ENCODE peak calls at places on chromosome 10, in four cellular contexts. I, W, G and H are unnamed samples.

GRCh38 chr10:85580585-85580984 is 786.0 kb downstream of the GRID1 start:
- DNase-seq in G (no peak), I (no peak), W (no peak), H (no peak)

GRCh38 chr10:35392482-35393230 is 56.3 kb downstream of the CCNY start:
- DNase-seq in I (no peak), W (no peak), G (no peak), H (no peak)

GRCh38 chr10:49458869-49459268 is 63.0 kb upstream of the DRGX start:
- DNase-seq in I (no peak), W (no peak), G (no peak), H (no peak)

GRCh38 chr10:4801405-4801804 is 24.6 kb upstream of the AKR1E2 start:
- DNase-seq in W (no peak), G (no peak), I (no peak), H (no peak)

GRCh38 chr10:110783509-110784103 is 88.1 kb upstream of the PDCD4 start:
- DNase-seq in G (no peak), W (no peak), I (no peak), H (no peak)

GRCh38 chr10:1684991-1685390 is 52.3 kb downstream of the ADARB2 start:
- DNase-seq in W (no peak), G (no peak), I (no peak), H (no peak)

GRCh38 chr10:86292462-86293322 is 73.9 kb downstream of the GRID1 start:
- DNase-seq in G (peak), I (no peak), W (no peak), H (no peak)

GRCh38 chr10:13924020-13924725 is 337.4 kb downstream of the PRPF18 start:
- DNase-seq in W (no peak), I (no peak), G (no peak), H (no peak)

GRCh38 chr10:71259815-71260501 is 47.6 kb downstream of the UNC5B start:
- DNase-seq in G (no peak), W (no peak), I (no peak), H (no peak)

GRCh38 chr10:114058297-114058696 is 14.6 kb downstream of the ADRB1 start:
- DNase-seq in I (no peak), G (no peak), W (no peak), H (no peak)

GRCh38 chr10:124559372-124560132 is 97.9 kb downstream of the LHPP start:
- DNase-seq in W (no peak), G (no peak), I (no peak), H (no peak)

GRCh38 chr10:115710136-115710535 is 562.9 kb downstream of the GFRA1 start:
- DNase-seq in W (no peak), I (no peak), G (no peak), H (no peak)

GRCh38 chr10:80444646-80445319 is 9.3 kb upstream of the TSPAN14 start:
- DNase-seq in G (peak), W (peak), I (no peak), H (peak)

GRCh38 chr10:131928248-131929095 is 27.7 kb downstream of the PPP2R2D start:
- DNase-seq in G (no peak), W (no peak), I (no peak), H (peak)

GRCh38 chr10:8044908-8045727 is 9.4 kb upstream of the GATA3 start:
- DNase-seq in W (no peak), G (peak), I (no peak), H (no peak)

GRCh38 chr10:117476716-117477115 is 65.8 kb upstream of the EMX2 start:
- DNase-seq in I (no peak), G (no peak), W (no peak), H (no peak)

GRCh38 chr10:58275908-58276307 is 6.9 kb downstream of the CISD1 start:
- DNase-seq in G (no peak), I (no peak), W (no peak), H (no peak)

GRCh38 chr10:119031496-119032059 is 2.1 kb downstream of the NANOS1 start:
- DNase-seq in W (no peak), G (no peak), I (no peak), H (no peak)

GRCh38 chr10:13930123-13930522 is 343.4 kb downstream of the PRPF18 start:
- DNase-seq in I (no peak), G (no peak), W (no peak), H (no peak)

GRCh38 chr10:69403519-69403918 is 13.2 kb downstream of the TACR2 start:
- DNase-seq in W (no peak), I (no peak), G (no peak), H (no peak)

GRCh38 chr10:93039110-93039509 is 21.5 kb upstream of the CYP26C1 start:
- DNase-seq in I (no peak), G (no peak), W (no peak), H (no peak)

GRCh38 chr10:33211123-33211878 is 123.2 kb downstream of the NRP1 start:
- DNase-seq in G (peak), W (no peak), I (no peak), H (no peak)

GRCh38 chr10:101217450-101218281 is 11.6 kb downstream of the LBX1 start:
- DNase-seq in G (peak), W (peak), I (no peak), H (no peak)

GRCh38 chr10:121325490-121326231 is 272.6 kb downstream of the FGFR2 start:
- DNase-seq in W (peak), G (no peak), I (no peak), H (no peak)

GRCh38 chr10:100065084-100065660 is 16.5 kb downstream of the CPN1 start:
- DNase-seq in I (no peak), W (no peak), G (no peak), H (no peak)

GRCh38 chr10:129063877-129064276 is 403.2 kb upstream of the MGMT start:
- DNase-seq in W (no peak), G (no peak), I (no peak), H (no peak)

GRCh38 chr10:47181057-47181849 is 118.7 kb upstream of the GDF10 start:
- DNase-seq in W (no peak), I (no peak), G (no peak), H (no peak)

GRCh38 chr10:7405637-7406036 is 5.2 kb downstream of the SFMBT2 start:
- DNase-seq in I (no peak), W (no peak), G (no peak), H (no peak)

GRCh38 chr10:32332299-32332750 is 14.6 kb downstream of the EPC1 start:
- DNase-seq in I (no peak), G (no peak), W (no peak), H (peak)

GRCh38 chr10:18144928-18145327 is 4.7 kb downstream of the CACNB2 start:
- DNase-seq in G (peak), W (no peak), I (no peak), H (no peak)

GRCh38 chr10:70682920-70683600 is 10.8 kb downstream of the ADAMTS14 start:
- DNase-seq in I (no peak), W (no peak), G (no peak), H (no peak)

GRCh38 chr10:86798030-86798429 is 41.6 kb downstream of the BMPR1A start:
- DNase-seq in G (no peak), W (no peak), I (no peak), H (no peak)

GRCh38 chr10:15784662-15785300 is 65.1 kb upstream of the ITGA8 start:
- DNase-seq in G (no peak), W (no peak), I (no peak), H (no peak)

GRCh38 chr10:48466611-48467240 is 138.1 kb downstream of the ARHGAP22 start:
- DNase-seq in G (no peak), W (no peak), I (no peak), H (no peak)

GRCh38 chr10:57979466-57979865 is 288.2 kb downstream of the IPMK start:
- DNase-seq in I (no peak), G (no peak), W (no peak), H (no peak)

GRCh38 chr10:19979628-19980027 is 163.4 kb downstream of the PLXDC2 start:
- DNase-seq in W (no peak), I (no peak), G (no peak), H (no peak)

GRCh38 chr10:3090914-3091313 is 23.6 kb downstream of the PFKP start:
- DNase-seq in I (no peak), G (no peak), W (peak), H (no peak)

GRCh38 chr10:3081383-3081981 is 14.1 kb downstream of the PFKP start:
- DNase-seq in W (no peak), G (no peak), I (no peak), H (no peak)

GRCh38 chr10:3082290-3082689 is 14.9 kb downstream of the PFKP start:
- DNase-seq in G (no peak), W (no peak), I (no peak), H (no peak)

GRCh38 chr10:3090388-3090787 is 23.0 kb downstream of the PFKP start:
- DNase-seq in I (no peak), G (no peak), W (no peak), H (no peak)

GRCh38 chr10:3085785-3086567 is 18.6 kb downstream of the PFKP start:
- DNase-seq in W (no peak), G (peak), I (no peak), H (no peak)
- TF ChIP-seq TCF12 in W (no peak), G (no peak), I (no peak), H (no peak)

GRCh38 chr10:94429049-94429707 is 26.8 kb downstream of the TBC1D12 start:
- DNase-seq in W (no peak), I (no peak), G (no peak), H (no peak)
- TF ChIP-seq TCF12 in W (no peak), I (no peak), G (peak), H (no peak)

GRCh38 chr10:43606323-43607198 is at the start of gene ZNF485:
- DNase-seq in W (peak), G (peak), I (peak), H (no peak)
- TF ChIP-seq TCF12 in W (no peak), G (no peak), I (no peak), H (no peak)

DNA sequence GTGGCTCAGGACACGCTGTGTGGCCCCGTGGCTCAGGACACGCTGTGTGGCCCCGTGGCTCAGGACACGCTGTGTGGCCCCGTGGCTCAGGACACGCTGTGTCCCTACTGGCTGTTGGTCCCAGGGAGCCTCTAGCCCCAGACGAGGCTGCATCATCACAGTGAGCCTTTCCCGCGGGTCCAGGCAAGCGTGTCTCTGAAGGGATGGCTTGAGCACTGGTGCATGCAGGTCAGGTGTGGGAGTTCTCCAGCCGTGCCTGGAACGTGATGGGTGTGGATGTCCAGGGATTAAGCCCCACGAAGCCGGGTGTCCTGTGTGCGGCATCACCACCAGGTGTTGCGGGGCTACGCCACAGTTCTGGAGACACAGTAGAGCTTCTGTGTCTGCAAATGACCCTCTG is 62.6 kb upstream of the CFAP46 start:
- DNase-seq in I (no peak), W (no peak), G (no peak), H (no peak)
- TF ChIP-seq TCF12 in I (no peak), W (no peak), G (no peak), H (no peak)

DNA sequence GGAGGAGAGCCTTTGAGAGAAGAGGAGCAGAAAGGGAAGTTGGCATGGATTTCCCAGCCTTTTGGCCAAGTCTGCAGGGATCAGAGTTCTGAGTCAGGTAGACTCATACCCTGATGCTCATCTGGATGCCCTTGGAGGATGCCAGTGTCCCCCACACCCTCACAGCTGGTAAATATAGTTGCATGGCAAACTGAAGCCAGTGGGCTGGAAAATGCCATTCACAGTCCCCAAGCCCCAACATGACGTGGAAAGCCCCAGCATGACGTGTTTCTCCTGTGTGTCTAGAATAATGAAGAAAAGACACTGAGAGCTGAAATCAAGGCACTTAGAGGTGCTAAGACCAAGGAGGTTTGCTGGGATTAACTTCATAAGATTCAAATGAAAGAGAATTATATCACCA is 24.8 kb upstream of the APBB1IP start:
- DNase-seq in G (no peak), W (no peak), I (no peak), H (no peak)
- TF ChIP-seq TCF12 in G (no peak), W (no peak), I (no peak), H (no peak)

GRCh38 chr10:26939290-26939956 is 78.7 kb upstream of the ABI1 start:
- DNase-seq in G (no peak), I (no peak), W (no peak), H (no peak)

GRCh38 chr10:26937371-26937770 is 76.6 kb upstream of the ABI1 start:
- DNase-seq in G (no peak), I (no peak), W (no peak), H (no peak)

GRCh38 chr10:26944261-26944882 is 83.6 kb upstream of the ABI1 start:
- DNase-seq in G (no peak), W (no peak), I (no peak), H (no peak)

GRCh38 chr10:26938578-26938977 is 77.8 kb upstream of the ABI1 start:
- DNase-seq in W (no peak), G (no peak), I (no peak), H (no peak)

GRCh38 chr10:26939957-26940354 is 79.2 kb upstream of the ABI1 start:
- DNase-seq in I (no peak), W (no peak), G (no peak), H (no peak)
- TF ChIP-seq TCF12 in I (no peak), W (no peak), G (no peak), H (no peak)

GRCh38 chr10:88991161-88991899 is 732 bp downstream of the FAS start:
- DNase-seq in G (peak), W (peak), I (no peak), H (no peak)

GRCh38 chr10:88990528-88991160 is at the start of gene FAS:
- DNase-seq in G (peak), I (no peak), W (peak), H (peak)

GRCh38 chr10:88989423-88989822 is 1.2 kb upstream of the FAS start:
- DNase-seq in G (no peak), I (no peak), W (no peak), H (no peak)

GRCh38 chr10:88991900-88992237 is 1.3 kb downstream of the FAS start:
- DNase-seq in G (no peak), W (no peak), I (no peak), H (no peak)

GRCh38 chr10:88989824-88990527 is 622 bp upstream of the FAS start:
- DNase-seq in I (no peak), G (no peak), W (no peak), H (no peak)
- TF ChIP-seq TCF12 in I (no peak), G (no peak), W (no peak), H (no peak)

DNA sequence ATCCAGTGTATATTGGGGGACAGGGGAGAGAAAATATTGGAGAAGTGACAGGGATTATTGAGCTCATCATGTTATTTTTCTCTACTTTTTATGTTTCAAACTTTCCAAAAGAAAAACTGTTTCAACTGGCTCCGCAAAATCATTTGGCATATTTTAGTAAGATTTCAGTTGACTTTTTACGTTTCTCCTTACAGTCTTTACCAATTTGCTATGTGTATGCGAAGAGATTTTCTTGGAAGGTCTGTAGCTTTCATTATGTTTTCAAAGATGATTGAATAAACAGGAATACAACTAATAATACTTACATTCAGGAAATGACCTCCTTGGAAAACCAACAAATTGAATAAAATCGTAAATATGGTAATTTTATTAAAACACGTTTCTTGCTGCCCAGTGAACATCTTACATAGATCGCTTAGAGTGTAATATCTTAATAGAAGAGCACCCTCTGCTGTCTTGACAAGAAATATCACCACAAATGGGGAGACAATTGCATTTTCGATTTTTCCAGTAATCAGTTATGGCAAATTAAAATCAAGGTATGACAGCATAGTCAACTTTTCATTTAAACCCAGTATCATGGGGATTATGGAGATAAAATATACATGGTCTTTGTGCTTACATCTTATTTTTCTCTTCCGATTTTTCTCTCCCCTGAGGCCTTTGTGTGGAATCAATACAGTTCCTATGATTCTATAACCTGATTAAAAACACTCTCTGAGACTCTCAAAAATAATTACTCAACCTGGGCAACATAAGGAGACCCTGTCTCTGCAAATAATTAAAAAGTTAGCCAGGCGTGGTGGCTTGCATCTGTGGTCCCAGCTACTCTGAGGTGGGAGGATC is 43.1 kb downstream of the MBL2 start:
- DNase-seq in W (peak), I (no peak), G (peak), H (no peak)
- TF ChIP-seq TCF12 in W (no peak), I (no peak), G (no peak), H (no peak)